ENCODE peak calls at places on chromosomes 6 and 20, in four cellular contexts. C is fibroblast of mammary gland; K is activated gamma-delta T cell treated with anti-CD3 and anti-CD28 coated beads, Interleukin-2, amount 50 U/mL, for 16 hours; Y is HEK293T. P is an unnamed sample.

GRCh38 chr6:15996030-15996429 is 132.9 kb upstream of the MYLIP start:
- DNase-seq in Y (no peak), C (peak; percentile 16), K (no peak), P (no peak)

GRCh38 chr20:49982346-49983122 is at the start of gene SNAI1:
- DNase-seq in K (peak; percentile 68), Y (peak; percentile 98), C (peak; percentile 76), P (peak; percentile 88)

GRCh38 chr6:44701038-44701636 is 313.6 kb downstream of the CDC5L start:
- DNase-seq in C (peak; percentile 58), Y (no peak), K (no peak), P (no peak)

GRCh38 chr6:156416392-156416791 is 360.8 kb upstream of the ARID1B start:
- DNase-seq in K (no peak), Y (no peak), C (no peak), P (no peak)

GRCh38 chr6:96939019-96939805 is 14.7 kb downstream of the KLHL32 start:
- DNase-seq in C (peak; percentile 82), K (no peak), Y (no peak), P (no peak)

GRCh38 chr20:46458891-46459750 is 52.7 kb upstream of the ELMO2 start:
- DNase-seq in C (no peak), K (no peak), Y (no peak), P (peak; percentile 93)

GRCh38 chr6:34865107-34865506 is 22.7 kb downstream of the TAF11 start:
- DNase-seq in K (no peak), Y (no peak), C (no peak), P (no peak)

GRCh38 chr6:17417817-17418216 is 24.4 kb downstream of the CAP2 start:
- DNase-seq in C (peak; percentile 53), K (no peak), Y (no peak), P (no peak)

GRCh38 chr6:134630468-134631180 is 312.7 kb upstream of the SGK1 start:
- DNase-seq in K (no peak), C (no peak), Y (no peak), P (peak; percentile 24)

GRCh38 chr6:167907837-167908681 is 81.3 kb downstream of the AFDN start:
- DNase-seq in Y (peak; percentile 32), K (no peak), C (peak; percentile 38), P (no peak)

GRCh38 chr20:32831982-32832381 is 12.2 kb downstream of the MAPRE1 start:
- DNase-seq in K (no peak), Y (no peak), C (no peak), P (no peak)

GRCh38 chr20:8428988-8429387 is 296.9 kb downstream of the PLCB1 start:
- DNase-seq in Y (no peak), C (no peak), K (peak; percentile 3), P (no peak)

GRCh38 chr6:75735491-75736186 is 13.4 kb upstream of the MYO6 start:
- DNase-seq in Y (no peak), C (peak; percentile 52), K (no peak), P (peak; percentile 21)

GRCh38 chr6:45504947-45505346 is 127.2 kb upstream of the SUPT3H start:
- DNase-seq in K (no peak), C (peak; percentile 96), Y (peak; percentile 28), P (no peak)

GRCh38 chr20:50933589-50933988 is 2.4 kb upstream of the ADNP start:
- DNase-seq in Y (no peak), C (no peak), K (no peak), P (no peak)

GRCh38 chr6:137904822-137905617 is 38.0 kb downstream of the TNFAIP3 start:
- DNase-seq in C (no peak), K (peak; percentile 68), Y (no peak), P (peak; percentile 32)

GRCh38 chr6:104589940-104590339 is 269.8 kb downstream of the HACE1 start:
- DNase-seq in Y (no peak), K (no peak), C (no peak), P (no peak)

GRCh38 chr6:20084411-20084810 is 127.9 kb downstream of the MBOAT1 start:
- DNase-seq in Y (no peak), K (no peak), C (no peak), P (no peak)

GRCh38 chr6:31954511-31954910 is 4.3 kb downstream of the NELFE start:
- DNase-seq in C (no peak), Y (no peak), K (no peak), P (no peak)

GRCh38 chr6:73800997-73801396 is 105.0 kb downstream of the CD109 start:
- DNase-seq in K (no peak), C (peak; percentile 42), Y (no peak), P (no peak)

GRCh38 chr6:21438237-21438985 is 155.1 kb upstream of the SOX4 start:
- DNase-seq in C (peak; percentile 32), K (peak; percentile 7), Y (no peak), P (no peak)

GRCh38 chr20:41956316-41957050 is 338.3 kb upstream of the CHD6 start:
- DNase-seq in C (peak; percentile 1), K (no peak), Y (peak; percentile 38), P (no peak)

GRCh38 chr6:484086-484728 is 92.7 kb downstream of the IRF4 start:
- DNase-seq in K (no peak), Y (no peak), C (peak; percentile 28), P (no peak)

P was measured in pancreas.